ENCODE peak calls at places on chromosomes 2 and 18, in seven cellular contexts. N, F, V, C, E, R and M are unnamed samples.

GRCh38 chr18:905948-906415 is 1.3 kb downstream of the ADCYAP1 start:
- DNase-seq in V (no peak), C (no peak), F (no peak), N (no peak), R (no peak), E (no peak), M (no peak)

GRCh38 chr2:160389875-160390274 is 103.7 kb downstream of the RBMS1 start:
- DNase-seq in C (no peak), E (no peak), F (no peak), N (no peak), R (no peak), V (no peak), M (no peak)

GRCh38 chr2:116489944-116490343 is 1324.5 kb upstream of the DDX18 start:
- DNase-seq in V (no peak), R (no peak), N (no peak), E (no peak), F (no peak), C (no peak), M (no peak)

GRCh38 chr2:99804969-99805368 is 315.2 kb upstream of the REV1 start:
- DNase-seq in R (no peak), E (no peak), C (no peak), V (no peak), F (no peak), N (no peak), M (no peak)

GRCh38 chr18:43161528-43161927 is 46.0 kb upstream of the RIT2 start:
- DNase-seq in F (no peak), R (no peak), E (no peak), N (no peak), C (no peak), V (no peak), M (no peak)

GRCh38 chr18:12944724-12945123 is 3.1 kb upstream of the SEH1L start:
- DNase-seq in E (no peak), N (no peak), R (peak; percentile 67), V (no peak), F (peak; percentile 49), C (no peak), M (no peak)

GRCh38 chr2:55027226-55027625 is 23.0 kb downstream of the RTN4 start:
- DNase-seq in N (no peak), R (no peak), F (no peak), V (no peak), E (no peak), C (no peak), M (no peak)

GRCh38 chr2:10124538-10125045 is 2.1 kb downstream of the RRM2 start:
- DNase-seq in E (no peak), F (peak; percentile 58), N (peak; percentile 82), C (no peak), V (no peak), R (no peak), M (peak; percentile 13)

GRCh38 chr18:69580107-69580506 is 179.4 kb downstream of the DOK6 start:
- DNase-seq in F (no peak), R (no peak), N (peak; percentile 1), V (no peak), C (no peak), E (no peak), M (no peak)

GRCh38 chr2:144456680-144457079 is 63.2 kb downstream of the ZEB2 start:
- DNase-seq in C (no peak), F (no peak), N (no peak), V (no peak), E (no peak), R (peak; percentile 72), M (no peak)

GRCh38 chr2:100105678-100106054 is 36.7 kb downstream of the AFF3 start:
- DNase-seq in C (peak; percentile 57), R (no peak), V (no peak), N (no peak), F (no peak), E (no peak), M (no peak)

GRCh38 chr18:23133860-23134779 is 1.2 kb upstream of the CABLES1 start:
- DNase-seq in C (peak; percentile 71), V (no peak), R (peak; percentile 60), E (peak; percentile 53), N (peak; percentile 91), F (peak; percentile 38), M (no peak)

GRCh38 chr2:69164379-69164778 is 151.4 kb downstream of the ANTXR1 start:
- DNase-seq in R (no peak), E (no peak), V (no peak), F (no peak), N (no peak), C (no peak), M (no peak)

GRCh38 chr18:63319383-63320040 is at the start of gene BCL2:
- DNase-seq in C (peak; percentile 62), N (no peak), F (peak; percentile 26), R (no peak), E (no peak), V (no peak), M (no peak)

GRCh38 chr2:231198291-231199173 is at the start of gene ARMC9:
- DNase-seq in V (peak; percentile 35), N (peak; percentile 67), E (no peak), R (peak; percentile 73), C (peak; percentile 91), F (peak; percentile 76), M (peak; percentile 93)

GRCh38 chr2:119549236-119549635 is 5.0 kb downstream of the CFAP221 start:
- DNase-seq in E (no peak), F (no peak), R (no peak), V (no peak), N (no peak), C (no peak), M (no peak)

GRCh38 chr2:72886505-72887031 is 640 bp upstream of the SPR start:
- DNase-seq in R (no peak), E (no peak), V (no peak), N (no peak), F (no peak), C (no peak), M (no peak)
- H3K27ac ChIP-seq in R (no peak overlapping the region), E (peak overlapping the region; percentile 99), V (peak overlapping the region; percentile 73), N (peak overlapping the region; percentile 69), F (peak overlapping the region; percentile 93), C (no peak overlapping the region), M (peak overlapping the region; percentile 80)

GRCh38 chr18:74012954-74013630 is 134.5 kb downstream of the FBXO15 start:
- DNase-seq in C (no peak), R (no peak), E (no peak), N (no peak), F (no peak), V (no peak), M (no peak)

GRCh38 chr18:74019864-74020263 is 127.8 kb downstream of the FBXO15 start:
- DNase-seq in V (no peak), R (no peak), N (no peak), C (no peak), F (no peak), E (no peak), M (no peak)

GRCh38 chr18:74013955-74014354 is 133.7 kb downstream of the FBXO15 start:
- DNase-seq in V (no peak), R (no peak), E (no peak), C (no peak), F (no peak), N (no peak), M (no peak)
- TF ChIP-seq POLR2AphosphoS5 in V (no peak), R (peak; percentile 56), E (no peak), C (no peak), F (no peak), N (no peak), M (no peak)

GRCh38 chr2:85996591-85996990 is 107.8 kb upstream of the ST3GAL5 start:
- DNase-seq in N (no peak), E (no peak), C (no peak), R (peak; percentile 59), V (no peak), F (no peak), M (peak; percentile 69)

GRCh38 chr2:85999131-85999831 is 106.4 kb downstream of the POLR1A start:
- DNase-seq in V (no peak), R (peak; percentile 46), C (no peak), N (no peak), F (no peak), E (no peak), M (peak; percentile 77)

GRCh38 chr2:85997016-85997970 is 108.4 kb downstream of the POLR1A start:
- DNase-seq in F (peak; percentile 30), V (no peak), C (no peak), R (peak; percentile 71), E (no peak), N (no peak), M (peak; percentile 68)

GRCh38 chr2:86000131-86000937 is 105.4 kb downstream of the POLR1A start:
- DNase-seq in E (no peak), C (no peak), F (no peak), R (peak; percentile 43), N (no peak), V (no peak), M (peak; percentile 50)

DNA sequence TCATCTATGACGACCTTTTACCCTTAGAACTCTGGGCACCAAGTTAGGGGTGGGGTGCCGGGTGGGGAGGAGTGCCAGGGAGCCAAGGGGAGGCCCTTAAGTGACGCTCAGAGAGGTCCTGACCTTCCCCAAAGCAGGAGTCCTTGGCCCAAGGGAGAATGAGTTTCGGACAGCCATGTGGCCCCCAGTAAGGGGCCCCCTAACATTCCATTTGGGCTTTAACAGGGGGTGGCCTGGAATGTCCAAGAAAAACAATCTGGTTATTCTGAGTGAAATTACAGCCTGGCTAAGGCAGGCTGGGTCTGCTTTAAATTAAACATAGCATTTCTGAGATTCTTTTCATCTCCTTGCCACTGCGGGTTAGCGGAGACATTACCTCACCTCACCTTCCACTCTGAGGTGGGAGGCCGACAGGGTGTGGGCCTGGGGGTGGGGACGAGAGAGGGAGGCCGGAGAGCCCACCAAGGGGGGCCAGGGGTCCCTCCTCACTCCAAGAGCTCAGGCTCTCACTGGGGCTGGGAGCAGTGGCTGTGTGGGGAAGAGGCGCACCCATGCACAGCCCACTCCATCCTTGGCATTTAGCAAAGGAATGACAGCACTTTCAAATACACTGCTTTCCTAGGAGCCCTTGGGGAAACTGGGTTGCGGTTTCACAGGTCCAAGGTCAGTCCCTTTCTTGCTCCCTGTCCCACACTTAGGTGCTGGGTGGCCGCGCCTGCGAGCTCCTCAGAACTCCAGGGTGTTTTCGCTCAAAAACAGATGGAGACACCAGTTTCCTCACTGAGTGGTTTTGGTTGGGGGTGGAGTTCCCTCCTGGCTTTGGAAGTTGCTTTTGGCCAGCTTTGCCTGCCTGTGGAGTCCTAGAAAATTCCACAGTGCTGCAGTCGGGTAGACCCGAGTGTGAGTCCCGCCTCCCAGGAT is 107.4 kb downstream of the POLR1A start:
- DNase-seq in C (no peak), V (no peak), F (no peak), N (no peak), R (peak; percentile 74), E (no peak), M (peak; percentile 77)
- H3K4me1 ChIP-seq in C (no peaks in the 10 kb centered on the region), V (no peaks in the 10 kb centered on the region), F (no peaks in the 10 kb centered on the region), N (no peaks in the 10 kb centered on the region), R (peaks cover 68% of the 10 kb centered on the region), E (peaks cover 6% of the 10 kb centered on the region), M (peaks cover 81% of the 10 kb centered on the region)

GRCh38 chr2:64644240-64645013 is 9.3 kb downstream of the SERTAD2 start:
- DNase-seq in F (peak; percentile 53), V (peak; percentile 53), N (peak; percentile 62), R (peak; percentile 89), C (peak; percentile 75), E (peak; percentile 59), M (peak; percentile 93)

GRCh38 chr2:64643838-64644219 is 9.9 kb downstream of the SERTAD2 start:
- DNase-seq in C (no peak), N (no peak), F (no peak), R (no peak), E (no peak), V (no peak), M (no peak)

GRCh38 chr2:64646007-64646880 is 7.5 kb downstream of the SERTAD2 start:
- DNase-seq in C (peak; percentile 96), R (peak; percentile 90), N (peak; percentile 63), V (peak; percentile 76), E (peak; percentile 64), F (peak; percentile 85), M (peak; percentile 95)

GRCh38 chr2:64641585-64641984 is 12.1 kb downstream of the SERTAD2 start:
- DNase-seq in C (no peak), E (no peak), V (no peak), F (no peak), R (no peak), N (no peak), M (no peak)

GRCh38 chr2:64645014-64645418 is 8.7 kb downstream of the SERTAD2 start:
- DNase-seq in F (peak; percentile 57), N (peak; percentile 78), R (no peak), C (peak; percentile 76), V (no peak), E (no peak), M (no peak)
- H3K27ac ChIP-seq in F (peak overlapping the region; percentile 90), N (peak overlapping the region; percentile 70), R (peak overlapping the region; percentile 87), C (peak overlapping the region; percentile 49), V (peak overlapping the region; percentile 98), E (peak overlapping the region; percentile 95), M (peak overlapping the region; percentile 100)